ENCODE peak calls at places on chromosome 3, in four cellular contexts. H is sigmoid colon, Y is H1, M is A549. S is an unnamed sample.

GRCh38 chr3:112445839-112446238 is 53.4 kb downstream of the BTLA start:
- DNase-seq in H (no peak), Y (no peak), M (no peak), S (no peak)

GRCh38 chr3:2856062-2856792 is 253.9 kb downstream of the IL5RA start:
- DNase-seq in H (no peak), Y (no peak), M (no peak), S (no peak)

GRCh38 chr3:185828755-185829154 is 3.9 kb upstream of the IGF2BP2 start:
- DNase-seq in H (no peak), Y (no peak), M (no peak), S (no peak)

GRCh38 chr3:176514297-176514696 is 683.0 kb downstream of the TBL1XR1 start:
- DNase-seq in H (no peak), Y (peak), M (peak), S (no peak)

GRCh38 chr3:10322355-10322715 is 1.4 kb upstream of the SEC13 start:
- DNase-seq in H (no peak), Y (no peak), M (peak), S (no peak)

GRCh38 chr3:157542711-157543485 is 39.7 kb upstream of the VEPH1 start:
- DNase-seq in H (peak), Y (peak), M (peak), S (peak)

GRCh38 chr3:155312781-155313180 is 19.3 kb upstream of the STRIT1 start:
- DNase-seq in H (no peak), Y (no peak), M (no peak), S (no peak)

GRCh38 chr3:155302476-155302875 is 9.0 kb upstream of the STRIT1 start:
- DNase-seq in H (no peak), Y (no peak), M (no peak), S (no peak)

GRCh38 chr3:118882353-118882947 is 152.2 kb downstream of the IGSF11 start:
- DNase-seq in H (peak), Y (peak), M (peak), S (peak)

GRCh38 chr3:58349792-58350626 is 17.3 kb downstream of the PXK start:
- DNase-seq in H (no peak), Y (no peak), M (no peak), S (no peak)

GRCh38 chr3:171441381-171441780 is 18.8 kb downstream of the TNIK start:
- DNase-seq in H (no peak), Y (no peak), M (no peak), S (no peak)

GRCh38 chr3:14652-15051 is 181.9 kb upstream of the CHL1 start:
- DNase-seq in H (no peak), Y (no peak), M (no peak), S (no peak)

GRCh38 chr3:77945320-77945719 is 905.4 kb downstream of the ROBO2 start:
- DNase-seq in H (no peak), Y (no peak), M (no peak), S (no peak)

GRCh38 chr3:62529230-62529629 is 155.9 kb upstream of the FEZF2 start:
- DNase-seq in H (no peak), Y (peak), M (no peak), S (peak)

GRCh38 chr3:12995389-12996180 is 77.6 kb downstream of the IQSEC1 start:
- DNase-seq in H (no peak), Y (no peak), M (no peak), S (peak)
- TF ChIP-seq EP300 in H (no peak), Y (no peak), M (no peak), S (no peak)

GRCh38 chr3:47347217-47347801 is 33.5 kb upstream of the PTPN23 start:
- DNase-seq in H (peak), Y (no peak), M (no peak), S (peak)
- TF ChIP-seq EP300 in H (no peak), Y (no peak), M (no peak), S (no peak)

GRCh38 chr3:133478624-133479023 is 78.8 kb downstream of the BFSP2 start:
- DNase-seq in H (no peak), Y (no peak), M (no peak), S (no peak)
- TF ChIP-seq EP300 in H (no peak), Y (no peak), M (no peak), S (no peak)

DNA sequence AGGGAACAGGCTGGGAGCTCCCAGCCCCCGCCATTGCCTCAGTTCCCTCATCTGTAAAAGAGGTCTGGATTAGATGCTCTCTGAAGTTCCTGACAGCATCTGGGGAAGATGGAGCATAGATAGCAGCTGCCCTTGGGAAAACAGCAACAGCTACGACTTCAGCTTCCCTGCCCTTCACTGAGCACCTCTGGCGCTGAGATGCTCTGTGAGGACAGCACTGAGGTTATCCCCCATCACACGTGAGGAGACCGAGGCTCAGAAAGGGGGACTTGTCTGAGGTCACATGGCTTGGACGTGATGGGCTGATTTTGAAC is 11.1 kb upstream of the RPL29 start:
- DNase-seq in H (no peak), Y (no peak), M (no peak), S (no peak)
- TF ChIP-seq EP300 in H (no peak), Y (no peak), M (no peak), S (no peak)

GRCh38 chr3:188230962-188231361 is 77.0 kb downstream of the LPP start:
- DNase-seq in H (peak), Y (no peak), M (no peak), S (no peak)
- TF ChIP-seq EP300 in H (peak), Y (no peak), M (no peak), S (peak)

DNA sequence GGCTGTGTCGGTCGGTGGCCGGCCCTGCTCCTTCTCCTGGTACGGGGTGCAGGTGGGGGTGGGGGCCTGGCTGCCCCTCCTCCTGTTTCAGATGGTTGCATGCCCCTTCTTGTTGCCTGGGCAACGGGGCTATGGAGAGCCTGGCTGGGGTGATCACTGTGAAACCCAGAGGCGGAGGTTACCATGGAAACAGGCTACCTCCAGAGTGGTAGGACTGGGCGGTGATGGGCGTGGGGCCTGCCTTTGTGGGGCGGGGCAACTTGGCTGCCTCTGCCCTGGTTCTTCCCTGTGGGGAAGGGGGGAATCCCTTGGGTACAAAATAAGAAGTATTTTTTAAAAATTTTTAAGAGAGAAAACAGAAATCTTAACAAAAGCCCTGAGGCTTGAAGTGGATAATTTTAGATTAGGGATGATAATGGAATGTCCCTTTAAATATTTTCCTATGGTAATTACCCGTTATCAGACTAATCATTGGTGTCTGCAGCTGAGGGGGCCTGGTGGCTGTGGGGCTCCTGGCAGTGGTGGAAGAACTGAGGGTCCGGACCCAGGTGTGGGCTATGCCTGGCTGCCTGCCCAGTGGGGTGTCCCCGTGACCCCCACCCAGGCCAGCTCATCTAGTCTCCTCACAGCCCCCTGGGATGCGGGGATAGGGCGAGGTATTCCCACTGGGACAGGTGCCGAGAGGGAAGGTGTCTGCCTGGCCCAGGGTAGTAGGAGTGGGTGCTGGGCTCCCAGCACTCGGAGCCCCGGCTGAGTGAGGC is 32.5 kb downstream of the PLXNA1 start:
- DNase-seq in H (no peak), Y (no peak), M (no peak), S (no peak)
- TF ChIP-seq EP300 in H (no peak), Y (no peak), M (no peak), S (no peak)

GRCh38 chr3:195162033-195162669 is 108.8 kb downstream of the XXYLT1 start:
- DNase-seq in H (no peak), Y (no peak), M (no peak), S (no peak)
- TF ChIP-seq EP300 in H (no peak), Y (no peak), M (no peak), S (no peak)

GRCh38 chr3:67706934-67707333 is 52.5 kb upstream of the SUCLG2 start:
- DNase-seq in H (no peak), Y (no peak), M (no peak), S (no peak)
- TF ChIP-seq EP300 in H (no peak), Y (no peak), M (no peak), S (no peak)

GRCh38 chr3:66609660-66610547 is 109.1 kb upstream of the LRIG1 start:
- DNase-seq in H (no peak), Y (peak), M (no peak), S (no peak)
- TF ChIP-seq EP300 in H (no peak), Y (no peak), M (no peak), S (no peak)

GRCh38 chr3:190566043-190566933 is 52.4 kb downstream of the IL1RAP start:
- DNase-seq in H (peak), Y (no peak), M (peak), S (peak)
- TF ChIP-seq EP300 in H (peak), Y (no peak), M (peak), S (peak)